ENCODE peak calls at places on chromosomes 16 and 17, in four cellular contexts. Z is K562; W is suprapubic skin; G is activated CD8-positive, alpha-beta T cell treated with anti-CD3 and anti-CD28 coated beads for 36 hours. V is an unnamed sample.

GRCh38 chr16:24036614-24037013 is 200.8 kb downstream of the PRKCB start:
- DNase-seq in Z (peak; percentile 43), G (peak; percentile 46), W (no peak), V (peak; percentile 65)

GRCh38 chr17:65228734-65229390 is 91.7 kb downstream of the RGS9 start:
- DNase-seq in G (peak; percentile 78), Z (peak; percentile 80), W (no peak), V (no peak)

GRCh38 chr17:76951375-76951905 is 83.2 kb downstream of the MGAT5B start:
- DNase-seq in G (no peak), W (no peak), Z (no peak), V (no peak)

GRCh38 chr16:9521749-9522370 is 430.4 kb downstream of the HAPSTR1 start:
- DNase-seq in G (no peak), W (no peak), Z (no peak), V (no peak)

GRCh38 chr17:72187544-72187943 is 66.7 kb downstream of the SOX9 start:
- DNase-seq in W (no peak), G (no peak), Z (no peak), V (no peak)

GRCh38 chr16:30896890-30897730 is 696 bp downstream of the CTF1 start:
- DNase-seq in G (peak; percentile 88), W (peak; percentile 93), Z (peak; percentile 97), V (peak; percentile 85)

GRCh38 chr17:35543856-35544255 is 6.4 kb upstream of the SLFN12L start:
- DNase-seq in G (no peak), W (no peak), Z (no peak), V (no peak)

GRCh38 chr17:32496348-32497078 is 9.7 kb downstream of the CDK5R1 start:
- DNase-seq in G (no peak), W (no peak), Z (no peak), V (no peak)

GRCh38 chr17:82283208-82283749 is 9.8 kb upstream of the CSNK1D start:
- DNase-seq in G (peak; percentile 82), Z (no peak), W (no peak), V (no peak)

GRCh38 chr17:29179232-29180036 is 764 bp downstream of the MYO18A start:
- DNase-seq in W (peak; percentile 81), Z (peak; percentile 97), G (no peak), V (peak; percentile 53)

GRCh38 chr17:43599835-43600234 is 53.7 kb upstream of the ETV4 start:
- DNase-seq in G (no peak), W (no peak), Z (no peak), V (no peak)

GRCh38 chr17:81813371-81813684 is 9.4 kb downstream of the GCGR start:
- DNase-seq in W (no peak), G (no peak), Z (no peak), V (no peak)

GRCh38 chr17:37671813-37672544 is 28.7 kb upstream of the DDX52 start:
- DNase-seq in W (no peak), G (no peak), Z (no peak), V (no peak)

GRCh38 chr17:28188841-28189263 is 130.1 kb upstream of the TMEM97 start:
- DNase-seq in W (no peak), G (no peak), Z (peak; percentile 13), V (no peak)

GRCh38 chr17:68612228-68612922 is 11.2 kb upstream of the FAM20A start:
- DNase-seq in Z (no peak), G (no peak), W (no peak), V (no peak)

GRCh38 chr16:69100046-69100765 is 5.2 kb upstream of the HAS3 start:
- DNase-seq in Z (no peak), G (no peak), W (no peak), V (no peak)

GRCh38 chr16:18932243-18932997 is 6.2 kb upstream of the SMG1 start:
- DNase-seq in G (no peak), W (no peak), Z (no peak), V (no peak)

GRCh38 chr16:88732172-88732960 is 26.1 kb downstream of the CTU2 start:
- DNase-seq in W (no peak), Z (no peak), G (no peak), V (no peak)

GRCh38 chr16:31085873-31086628 is 2.7 kb downstream of the PRSS53 start:
- DNase-seq in W (no peak), G (no peak), Z (no peak), V (no peak)

GRCh38 chr16:23182675-23183485 is at the start of gene SCNN1G:
- DNase-seq in G (no peak), W (peak; percentile 71), Z (no peak), V (peak; percentile 25)

GRCh38 chr17:81291662-81292061 is 3.4 kb downstream of the SLC38A10 start:
- DNase-seq in Z (peak; percentile 81), W (peak; percentile 84), G (peak; percentile 87), V (peak; percentile 75)

GRCh38 chr17:7237761-7238417 is 1.4 kb downstream of the PHF23 start:
- DNase-seq in Z (peak; percentile 89), W (peak; percentile 90), G (peak; percentile 90), V (peak; percentile 65)

GRCh38 chr16:11414815-11415775 is 69.8 kb downstream of the RMI2 start:
- DNase-seq in W (no peak), Z (no peak), G (no peak), V (no peak)

GRCh38 chr16:23519282-23519681 is 9.0 kb upstream of the GGA2 start:
- DNase-seq in Z (peak; percentile 31), G (no peak), W (no peak), V (no peak)

GRCh38 chr16:57446530-57447141 is 549 bp downstream of the CIAPIN1 start:
- DNase-seq in Z (peak; percentile 39), W (peak; percentile 83), G (peak; percentile 37), V (no peak)

GRCh38 chr16:28904363-28904762 is 20.7 kb downstream of the RABEP2 start:
- DNase-seq in Z (no peak), W (no peak), G (no peak), V (no peak)

GRCh38 chr17:11644265-11645212 is 46.3 kb downstream of the DNAH9 start:
- DNase-seq in Z (peak; percentile 76), G (peak; percentile 53), W (peak; percentile 68), V (peak; percentile 3)

DNA sequence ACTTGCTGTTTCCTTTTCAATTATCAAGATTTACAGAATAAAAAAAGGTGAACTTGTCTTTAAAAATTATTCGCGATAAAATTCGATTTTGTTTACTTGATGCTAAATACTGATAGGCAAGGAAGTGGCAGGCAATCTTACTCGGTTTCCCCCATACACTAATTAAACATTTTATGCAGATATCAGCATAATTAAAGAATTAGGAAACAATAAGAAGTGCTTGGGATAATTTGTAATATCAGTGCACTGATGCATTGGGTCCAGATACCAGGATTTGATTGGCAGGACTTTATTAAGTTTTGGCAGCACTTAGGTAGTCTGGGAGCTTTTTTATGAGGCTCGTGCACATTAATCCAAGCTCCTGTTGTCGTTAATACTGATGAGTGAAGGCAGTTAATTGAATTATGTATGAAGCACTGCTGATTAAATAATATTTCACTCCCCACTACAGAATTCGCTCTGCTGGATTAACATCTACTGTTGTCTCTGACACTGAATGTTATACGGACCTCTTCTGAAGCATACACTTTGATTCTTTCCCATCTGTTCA is 165.6 kb downstream of the CA10 start:
- DNase-seq in Z (no peak), G (no peak), W (no peak), V (no peak)
- TF ChIP-seq CTCF in Z (no peak), G (no peak), W (no peak), V (no peak)

GRCh38 chr16:84497418-84497817 is 7.0 kb downstream of the MEAK7 start:
- DNase-seq in Z (no peak), G (no peak), W (no peak), V (no peak)
- TF ChIP-seq CTCF in Z (no peak), G (no peak), W (no peak), V (no peak)

DNA sequence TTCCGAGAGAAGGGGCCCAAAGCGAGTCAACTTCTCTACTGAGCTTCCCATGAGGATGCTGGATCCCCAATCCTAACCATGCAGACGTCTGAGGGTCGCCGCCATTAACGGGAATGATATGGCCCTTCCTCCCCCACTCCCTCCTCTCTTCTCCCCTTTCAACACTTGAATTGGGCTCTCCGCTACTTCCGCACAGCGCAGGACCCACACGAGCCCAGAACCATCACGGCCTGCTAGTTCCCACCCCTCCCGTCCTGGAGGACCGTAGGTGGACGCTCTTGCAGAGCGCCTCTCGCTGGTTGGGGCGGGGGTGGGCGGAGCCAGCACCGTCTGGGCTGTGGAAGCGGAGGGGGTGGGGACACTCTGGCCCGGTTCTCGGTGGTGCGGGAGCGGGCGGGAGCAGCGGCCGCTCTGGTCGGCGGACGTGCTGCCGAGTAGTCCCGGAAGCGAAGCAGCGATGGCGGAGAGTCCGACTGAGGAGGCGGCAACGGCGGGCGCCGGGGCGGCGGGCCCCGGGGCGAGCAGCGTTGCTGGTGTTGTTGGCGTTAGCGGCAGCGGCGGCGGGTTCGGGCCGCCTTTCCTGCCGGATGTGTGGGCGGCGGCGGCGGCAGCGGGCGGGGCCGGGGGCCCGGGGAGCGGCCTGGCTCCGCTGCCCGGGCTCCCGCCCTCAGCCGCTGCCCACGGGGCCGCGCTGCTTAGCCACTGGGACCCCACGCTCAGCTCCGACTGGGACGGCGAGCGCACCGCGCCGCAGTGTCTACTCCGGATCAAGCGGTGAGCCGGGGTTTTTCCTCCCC is at the start of gene UBE2Z:
- DNase-seq in G (peak; percentile 92), Z (peak; percentile 98), W (peak; percentile 96), V (peak; percentile 84)
- TF ChIP-seq CTCF in G (no peak), Z (peak; percentile 43), W (no peak), V (no peak)

GRCh38 chr16:67101301-67101675 is 8.5 kb upstream of the PHAF1 start:
- DNase-seq in Z (no peak), G (no peak), W (no peak), V (no peak)

GRCh38 chr16:67098599-67098998 is 11.1 kb upstream of the PHAF1 start:
- DNase-seq in W (no peak), G (no peak), Z (no peak), V (no peak)

GRCh38 chr16:67101683-67102082 is 8.1 kb upstream of the PHAF1 start:
- DNase-seq in W (no peak), Z (no peak), G (peak; percentile 14), V (no peak)

GRCh38 chr16:67104061-67104460 is 5.7 kb upstream of the PHAF1 start:
- DNase-seq in G (peak; percentile 12), W (no peak), Z (peak; percentile 59), V (peak; percentile 21)

GRCh38 chr16:67100569-67101300 is 9.0 kb upstream of the PHAF1 start:
- DNase-seq in G (no peak), W (no peak), Z (no peak), V (no peak)
- TF ChIP-seq CTCF in G (peak; percentile 50), W (no peak), Z (peak; percentile 12), V (no peak)

GRCh38 chr16:74998481-74999207 is at the start of gene ZNRF1:
- DNase-seq in W (peak; percentile 89), G (peak; percentile 92), Z (peak; percentile 95), V (peak; percentile 98)
- TF ChIP-seq CTCF in W (peak; percentile 58), G (peak; percentile 80), Z (peak; percentile 86), V (peak; percentile 87)

V was measured in endothelial cell.